ENCODE peak calls at places on chromosomes 4 and X, in five cellular contexts. One of them, this sample, is unnamed.

GRCh38 chr4:7151668-7152227 is 40.6 kb upstream of the SORCS2 start:
- DNase-seq in NCI-H1436: no peak
- DNase-seq in T follicular helper cell: no peak
- DNase-seq in fibroblast of lung: no peak
- DNase-seq in cardiac muscle cell: no peak
- DNase-seq in this sample: no peak

GRCh38 chr4:79049840-79050520 is 110.7 kb upstream of the PAQR3 start:
- DNase-seq in cardiac muscle cell: no peak
- DNase-seq in T follicular helper cell: no peak
- DNase-seq in fibroblast of lung: no peak
- DNase-seq in NCI-H1436: peak
- DNase-seq in this sample: no peak

GRCh38 chrX:69535661-69536060 is 31.5 kb downstream of the NALF2 start:
- DNase-seq in T follicular helper cell: no peak
- DNase-seq in fibroblast of lung: no peak
- DNase-seq in cardiac muscle cell: no peak
- DNase-seq in NCI-H1436: no peak
- DNase-seq in this sample: no peak

GRCh38 chr4:8355306-8355705 is 85.2 kb downstream of the ACOX3 start:
- DNase-seq in cardiac muscle cell: no peak
- DNase-seq in fibroblast of lung: peak
- DNase-seq in T follicular helper cell: no peak
- DNase-seq in NCI-H1436: no peak
- DNase-seq in this sample: no peak

GRCh38 chrX:123184199-123184857 is at the start of gene GRIA3:
- DNase-seq in cardiac muscle cell: no peak
- DNase-seq in NCI-H1436: no peak
- DNase-seq in fibroblast of lung: peak
- DNase-seq in T follicular helper cell: no peak
- DNase-seq in this sample: no peak

GRCh38 chrX:4570141-4570540 is 856.7 kb upstream of the PRKX start:
- DNase-seq in fibroblast of lung: no peak
- DNase-seq in T follicular helper cell: no peak
- DNase-seq in cardiac muscle cell: no peak
- DNase-seq in NCI-H1436: no peak
- DNase-seq in this sample: no peak

GRCh38 chrX:34341258-34341657 is 209.1 kb upstream of the FAM47A start:
- DNase-seq in NCI-H1436: no peak
- DNase-seq in fibroblast of lung: no peak
- DNase-seq in cardiac muscle cell: peak
- DNase-seq in T follicular helper cell: no peak
- DNase-seq in this sample: no peak

GRCh38 chr4:140568507-140569306 is at the start of gene UCP1:
- DNase-seq in fibroblast of lung: peak
- DNase-seq in T follicular helper cell: no peak
- DNase-seq in cardiac muscle cell: peak
- DNase-seq in NCI-H1436: no peak
- DNase-seq in this sample: no peak

GRCh38 chr4:103496800-103497199 is 223.0 kb downstream of the TACR3 start:
- DNase-seq in fibroblast of lung: no peak
- DNase-seq in NCI-H1436: no peak
- DNase-seq in T follicular helper cell: no peak
- DNase-seq in cardiac muscle cell: no peak
- DNase-seq in this sample: no peak

GRCh38 chrX:22134681-22135080 is 102.6 kb downstream of the PHEX start:
- DNase-seq in T follicular helper cell: no peak
- DNase-seq in NCI-H1436: no peak
- DNase-seq in fibroblast of lung: peak
- DNase-seq in cardiac muscle cell: no peak
- DNase-seq in this sample: no peak

GRCh38 chrX:63513825-63514574 is 162.9 kb upstream of the SPIN4 start:
- DNase-seq in T follicular helper cell: no peak
- DNase-seq in NCI-H1436: no peak
- DNase-seq in fibroblast of lung: peak
- DNase-seq in cardiac muscle cell: no peak
- DNase-seq in this sample: no peak

GRCh38 chr4:83852085-83852451 is 316.2 kb downstream of the GPAT3 start:
- DNase-seq in fibroblast of lung: peak
- DNase-seq in NCI-H1436: no peak
- DNase-seq in T follicular helper cell: no peak
- DNase-seq in cardiac muscle cell: no peak
- DNase-seq in this sample: no peak

GRCh38 chr4:159400782-159401712 is 298.2 kb downstream of the RAPGEF2 start:
- DNase-seq in cardiac muscle cell: no peak
- DNase-seq in fibroblast of lung: no peak
- DNase-seq in T follicular helper cell: no peak
- DNase-seq in NCI-H1436: no peak
- DNase-seq in this sample: no peak

GRCh38 chr4:149279790-149280189 is 535.9 kb downstream of the IQCM start:
- DNase-seq in T follicular helper cell: no peak
- DNase-seq in NCI-H1436: no peak
- DNase-seq in cardiac muscle cell: no peak
- DNase-seq in fibroblast of lung: peak
- DNase-seq in this sample: no peak

GRCh38 chr4:152307669-152308068 is 228.2 kb downstream of the FBXW7 start:
- DNase-seq in NCI-H1436: peak
- DNase-seq in cardiac muscle cell: no peak
- DNase-seq in fibroblast of lung: no peak
- DNase-seq in T follicular helper cell: no peak
- DNase-seq in this sample: no peak

GRCh38 chr4:160592258-160592657 is 1489.4 kb downstream of the RAPGEF2 start:
- DNase-seq in fibroblast of lung: no peak
- DNase-seq in NCI-H1436: no peak
- DNase-seq in T follicular helper cell: no peak
- DNase-seq in cardiac muscle cell: no peak
- DNase-seq in this sample: no peak

GRCh38 chr4:150462743-150463142 is 119.2 kb upstream of the MAB21L2 start:
- DNase-seq in fibroblast of lung: no peak
- DNase-seq in T follicular helper cell: no peak
- DNase-seq in NCI-H1436: no peak
- DNase-seq in cardiac muscle cell: no peak
- DNase-seq in this sample: no peak

GRCh38 chrX:123993326-123993725 is 31.8 kb downstream of the STAG2 start:
- DNase-seq in fibroblast of lung: peak
- DNase-seq in NCI-H1436: no peak
- DNase-seq in cardiac muscle cell: no peak
- DNase-seq in T follicular helper cell: no peak
- DNase-seq in this sample: no peak